ENCODE peak calls at places on chromosome 16, in six cellular contexts. E is thoracic aorta, M is WERI-Rb-1, X is sigmoid colon, I is stomach, T is A549. K is an unnamed sample.

GRCh38 chr16:85607331-85607765 is 5.8 kb upstream of the GSE1 start:
- DNase-seq in I (peak), T (no peak), M (no peak), X (no peak), E (no peak), K (no peak)

GRCh38 chr16:48277158-48277557 is 29.8 kb upstream of the ABCC11 start:
- DNase-seq in M (no peak), T (no peak), X (no peak), I (peak), E (no peak), K (no peak)

GRCh38 chr16:88430524-88431446 is 22.3 kb upstream of the ZFPM1 start:
- DNase-seq in I (no peak), M (no peak), E (no peak), X (no peak), T (no peak), K (peak)

GRCh38 chr16:86984286-86984685 is 332.9 kb downstream of the C16orf95 start:
- DNase-seq in T (no peak), I (no peak), M (no peak), X (peak), E (no peak), K (no peak)

GRCh38 chr16:66175580-66175979 is 190.9 kb upstream of the CDH5 start:
- DNase-seq in T (no peak), E (no peak), M (peak), I (no peak), X (no peak), K (no peak)

GRCh38 chr16:9053006-9053601 is 38.3 kb upstream of the HAPSTR1 start:
- DNase-seq in X (peak), M (peak), T (peak), E (peak), I (peak), K (peak)

GRCh38 chr16:2016407-2016922 is 3.1 kb upstream of the NPW start:
- DNase-seq in E (no peak), M (peak), T (no peak), I (no peak), X (no peak), K (no peak)

GRCh38 chr16:81431554-81432353 is 12.9 kb upstream of the CMIP start:
- DNase-seq in M (no peak), E (no peak), I (no peak), T (no peak), X (peak), K (peak)

GRCh38 chr16:11012841-11013240 is 68.5 kb downstream of the CLEC16A start:
- DNase-seq in T (no peak), X (no peak), M (no peak), E (no peak), I (no peak), K (no peak)

GRCh38 chr16:71930013-71930563 is 34.8 kb downstream of the IST1 start:
- DNase-seq in T (no peak), X (no peak), M (no peak), I (no peak), E (no peak), K (no peak)

GRCh38 chr16:66714659-66715307 is 18.2 kb upstream of the CMTM4 start:
- DNase-seq in I (no peak), E (no peak), T (no peak), X (peak), M (no peak), K (no peak)

GRCh38 chr16:77431131-77431670 is 3.6 kb downstream of the ADAMTS18 start:
- DNase-seq in T (no peak), I (no peak), E (no peak), M (no peak), X (no peak), K (no peak)

GRCh38 chr16:252366-253337 is 18.0 kb downstream of the FAM234A start:
- DNase-seq in M (no peak), E (no peak), T (no peak), I (no peak), X (no peak), K (no peak)

GRCh38 chr16:2160915-2161551 is 5.5 kb downstream of the TRAF7 start:
- DNase-seq in I (peak), E (no peak), X (peak), M (no peak), T (no peak), K (peak)

GRCh38 chr16:86901483-86901882 is 323.1 kb downstream of the FOXL1 start:
- DNase-seq in E (no peak), I (no peak), X (no peak), T (peak), M (no peak), K (peak)

GRCh38 chr16:84913315-84913714 is 93.5 kb downstream of the CRISPLD2 start:
- DNase-seq in T (no peak), M (no peak), I (no peak), X (peak), E (no peak), K (no peak)

GRCh38 chr16:69892378-69892777 is 58.8 kb upstream of the CLEC18A start:
- DNase-seq in M (no peak), I (no peak), X (no peak), E (no peak), T (no peak), K (no peak)

GRCh38 chr16:61148930-61149329 is 887.3 kb downstream of the CDH8 start:
- DNase-seq in E (no peak), T (no peak), X (no peak), M (peak), I (no peak), K (no peak)
- TF ChIP-seq CTCF in E (no peak), T (no peak), X (no peak), M (peak), I (no peak), K (no peak)

GRCh38 chr16:80191928-80192327 is 348.9 kb upstream of the DYNLRB2 start:
- DNase-seq in X (no peak), I (no peak), E (no peak), M (no peak), T (no peak), K (no peak)

GRCh38 chr16:80189481-80190163 is 351.2 kb upstream of the DYNLRB2 start:
- DNase-seq in I (no peak), M (no peak), E (no peak), T (no peak), X (no peak), K (no peak)
- H3K27ac ChIP-seq in I (no peak), M (no peak), E (no peak), T (peak), X (no peak), K (no peak)

GRCh38 chr16:68704232-68704867 is 32.7 kb upstream of the CDH1 start:
- DNase-seq in T (peak), X (no peak), M (peak), I (peak), E (no peak), K (peak)

GRCh38 chr16:68713430-68713829 is 23.7 kb upstream of the CDH1 start:
- DNase-seq in M (no peak), I (no peak), E (no peak), T (no peak), X (no peak), K (no peak)

GRCh38 chr16:68711421-68712139 is 25.5 kb upstream of the CDH1 start:
- DNase-seq in M (no peak), T (no peak), X (no peak), E (no peak), I (no peak), K (no peak)

GRCh38 chr16:68707341-68708152 is 29.5 kb upstream of the CDH1 start:
- DNase-seq in M (no peak), E (no peak), T (peak), X (no peak), I (peak), K (peak)
- TF ChIP-seq CTCF in M (peak), E (no peak), T (no peak), X (no peak), I (no peak), K (peak)

DNA sequence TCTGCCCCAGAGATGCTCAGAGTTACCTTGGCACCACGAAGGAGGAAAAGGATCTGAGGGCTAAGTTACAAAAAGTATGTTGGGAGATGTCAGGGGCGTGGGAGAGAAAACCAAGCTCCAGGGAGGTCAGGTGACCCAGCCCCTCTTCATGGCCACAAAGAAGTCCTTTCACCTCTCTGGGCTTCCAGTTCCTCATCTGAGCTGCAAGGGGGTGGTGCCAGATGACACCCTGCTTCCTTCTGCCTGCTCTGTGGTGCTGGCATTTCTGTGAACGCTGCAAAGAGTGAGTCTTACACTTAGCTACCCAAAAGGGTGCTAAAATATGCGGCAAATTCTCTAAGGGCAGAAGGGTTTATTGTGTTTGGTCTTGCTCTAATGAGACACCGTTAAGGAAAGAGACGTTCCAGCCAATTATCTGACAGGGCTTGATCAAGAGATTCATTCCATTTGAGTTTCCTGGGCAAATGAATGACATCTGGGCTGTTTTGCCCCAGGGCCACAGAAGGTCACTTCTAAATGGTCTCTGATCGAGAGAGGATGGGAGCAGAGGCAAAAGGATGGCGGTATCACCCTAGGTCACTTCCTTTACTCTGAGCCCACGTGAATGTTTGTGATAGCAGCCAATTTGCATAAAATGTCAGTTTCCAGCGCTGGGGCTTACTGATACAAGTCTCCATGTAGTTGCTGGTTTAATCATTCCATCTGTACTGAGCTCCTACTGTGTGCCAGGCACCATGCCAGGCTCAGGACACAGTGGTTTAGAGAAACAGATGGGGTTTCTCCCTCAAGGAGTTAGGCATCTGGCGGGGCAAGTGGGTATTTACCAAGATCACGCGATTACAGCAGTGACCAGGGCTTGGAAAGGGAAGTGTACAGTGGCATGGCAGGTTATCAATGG is 210.3 kb downstream of the KATNIP start:
- DNase-seq in I (no peak), T (no peak), E (no peak), X (no peak), M (no peak), K (no peak)
- H3K27ac ChIP-seq in I (no peak), T (no peak), E (peak), X (no peak), M (no peak), K (no peak)

GRCh38 chr16:58847902-58848661 is 114.0 kb upstream of the GOT2 start:
- DNase-seq in T (no peak), E (no peak), X (no peak), I (no peak), M (no peak), K (no peak)

GRCh38 chr16:58848662-58849002 is 114.5 kb upstream of the GOT2 start:
- DNase-seq in E (no peak), X (no peak), T (no peak), I (no peak), M (no peak), K (no peak)

GRCh38 chr16:58842746-58843145 is 108.6 kb upstream of the GOT2 start:
- DNase-seq in T (no peak), X (no peak), I (no peak), E (no peak), M (no peak), K (no peak)

GRCh38 chr16:58842156-58842555 is 108.0 kb upstream of the GOT2 start:
- DNase-seq in I (no peak), X (no peak), M (no peak), T (no peak), E (no peak), K (no peak)

GRCh38 chr16:58843675-58844074 is 109.6 kb upstream of the GOT2 start:
- DNase-seq in E (no peak), I (no peak), X (no peak), T (no peak), M (no peak), K (peak)
- TF ChIP-seq CTCF in E (no peak), I (no peak), X (no peak), T (peak), M (no peak), K (no peak)

GRCh38 chr16:27265982-27266381 is 2.6 kb downstream of the NSMCE1 start:
- DNase-seq in E (no peak), X (no peak), T (no peak), I (no peak), M (no peak), K (no peak)
- H3K27ac ChIP-seq in E (no peak), X (no peak), T (no peak), I (no peak), M (no peak), K (no peak)

GRCh38 chr16:62404857-62405611 is 368.8 kb upstream of the CDH8 start:
- DNase-seq in T (no peak), E (no peak), M (no peak), X (no peak), I (no peak), K (no peak)

GRCh38 chr16:62406387-62406786 is 370.1 kb upstream of the CDH8 start:
- DNase-seq in X (no peak), E (no peak), T (no peak), M (no peak), I (no peak), K (no peak)

DNA sequence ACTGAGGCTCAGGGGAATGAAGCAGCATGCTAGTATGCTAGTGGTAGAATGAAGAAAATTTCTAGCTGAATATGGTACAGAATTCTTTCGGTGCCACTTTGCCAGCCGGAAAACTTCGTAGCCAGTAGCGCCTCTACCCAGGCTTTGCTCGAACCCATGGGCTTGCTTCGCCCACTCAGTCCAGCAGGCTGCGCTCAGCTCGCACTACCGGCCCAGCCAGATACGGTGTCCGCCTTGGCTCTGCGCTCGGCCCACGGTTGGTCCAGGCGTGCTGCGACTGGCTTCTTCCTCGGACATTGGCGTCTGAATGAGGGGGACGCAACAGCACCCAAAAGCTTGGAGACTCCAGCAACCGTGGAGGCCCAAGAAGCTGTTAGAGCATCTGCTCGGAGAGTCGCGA is 372.5 kb upstream of the CDH8 start:
- DNase-seq in I (no peak), X (no peak), T (no peak), E (no peak), M (no peak), K (no peak)
- TF ChIP-seq CTCF in I (no peak), X (no peak), T (no peak), E (no peak), M (no peak), K (no peak)

GRCh38 chr16:15856901-15857778 is at the start of gene MYH11:
- DNase-seq in I (no peak), T (no peak), E (no peak), X (peak), M (no peak), K (no peak)

GRCh38 chr16:15861996-15862395 is 5.2 kb upstream of the MYH11 start:
- DNase-seq in E (no peak), T (no peak), I (no peak), X (no peak), M (no peak), K (no peak)

GRCh38 chr16:15857779-15858560 is 1.1 kb upstream of the MYH11 start:
- DNase-seq in X (peak), M (peak), E (no peak), I (peak), T (peak), K (peak)

GRCh38 chr16:15856217-15856616 is 611 bp downstream of the MYH11 start:
- DNase-seq in T (no peak), E (no peak), M (no peak), I (no peak), X (no peak), K (no peak)

GRCh38 chr16:15858921-15859668 is 2.3 kb upstream of the MYH11 start:
- DNase-seq in E (no peak), T (no peak), I (no peak), M (no peak), X (no peak), K (no peak)
- H3K27ac ChIP-seq in E (peak), T (no peak), I (peak), M (no peak), X (peak), K (no peak)

K was measured in brain microvascular endothelial cell.